ENCODE peak calls at places on chromosome 5, in ten cellular contexts. P is stimulated activated CD8-positive, alpha-beta memory T cell treated with anti-CD3 and anti-CD28 coated beads, Interleukin-7, amount 100 ng/mL, for 1 hour; K is activated T-cell treated with anti-CD3 and anti-CD28 coated beads for 1 hour; V is epithelial cell of esophagus; R is activated gamma-delta T cell treated with Interleukin-2 at 50 U/mL for 16 hours; X is germinal center; E is T-helper 2 cell treated with Interferon-gamma antibody and Interleukin-4, amounts not matched to agents 5 μg/mL and 100 μg/mL, for 36 hours; Z is ACHN; L is Daoy; G is NT2/D1. A is an unnamed sample.

GRCh38 chr5:37722236-37723146 is 117.3 kb downstream of the GDNF start:
- DNase-seq in P (no peak), K (no peak), V (peak), R (peak), X (no peak), E (peak), Z (peak), L (peak), G (no peak), A (peak)

GRCh38 chr5:151048526-151048925 is 28.1 kb downstream of the GPX3 start:
- DNase-seq in P (no peak), K (no peak), V (peak), R (no peak), X (no peak), E (no peak), Z (no peak), L (no peak), G (no peak), A (no peak)

GRCh38 chr5:135435467-135436330 is 11.4 kb downstream of the DCANP1 start:
- DNase-seq in P (no peak), K (no peak), V (no peak), R (no peak), X (no peak), E (no peak), Z (no peak), L (no peak), G (no peak), A (no peak)

GRCh38 chr5:111143910-111144309 is 51.8 kb downstream of the WDR36 start:
- DNase-seq in P (no peak), K (no peak), V (peak), R (no peak), X (no peak), E (no peak), Z (peak), L (peak), G (no peak), A (peak)

GRCh38 chr5:104859437-104859836 is 1296.8 kb upstream of the NUDT12 start:
- DNase-seq in P (no peak), K (no peak), V (no peak), R (no peak), X (no peak), E (no peak), Z (no peak), L (no peak), G (no peak), A (no peak)

GRCh38 chr5:16913187-16913839 is 22.8 kb downstream of the MYO10 start:
- DNase-seq in P (no peak), K (no peak), V (peak), R (no peak), X (no peak), E (peak), Z (no peak), L (no peak), G (no peak), A (peak)

GRCh38 chr5:160118349-160119141 is 705 bp downstream of the PWWP2A start:
- DNase-seq in P (peak), K (peak), V (peak), R (peak), X (peak), E (peak), Z (peak), L (peak), G (no peak), A (peak)

GRCh38 chr5:20574576-20574975 is 586.6 kb upstream of the CDH18 start:
- DNase-seq in P (no peak), K (no peak), V (no peak), R (no peak), X (no peak), E (no peak), Z (no peak), L (no peak), G (no peak), A (no peak)

GRCh38 chr5:4777435-4777834 is 362.7 kb upstream of the ADAMTS16 start:
- DNase-seq in P (no peak), K (no peak), V (no peak), R (no peak), X (no peak), E (no peak), Z (no peak), L (peak), G (no peak), A (no peak)

GRCh38 chr5:14424011-14424685 is 157.4 kb upstream of the OTULINL start:
- DNase-seq in P (no peak), K (no peak), V (no peak), R (no peak), X (no peak), E (peak), Z (no peak), L (no peak), G (no peak), A (no peak)

GRCh38 chr5:217860-218456 is at the start of the genes CCDC127 and SDHA:
- DNase-seq in P (peak), K (peak), V (peak), R (peak), X (peak), E (peak), Z (peak), L (peak), G (peak), A (peak)

GRCh38 chr5:78509884-78510769 is 138.4 kb downstream of the LHFPL2 start:
- DNase-seq in P (no peak), K (peak), V (peak), R (peak), X (peak), E (peak), Z (peak), L (peak), G (no peak), A (peak)

GRCh38 chr5:151080620-151081425 is at the start of gene TNIP1:
- DNase-seq in P (peak), K (peak), V (peak), R (peak), X (peak), E (peak), Z (peak), L (peak), G (peak), A (peak)

A was measured in mammary epithelial cell.